ENCODE peak calls at places on chromosomes 2 and 18, in six cellular contexts. One of them, this sample, is unnamed.
A peak's percentile ranks its signal among the peaks of the same experiment; 100 is the strongest.

GRCh38 chr2:212145111-212145510 is 393.5 kb downstream of the ERBB4 start:
- DNase-seq in stimulated activated CD8-positive, alpha-beta memory T cell treated with anti-CD3 and anti-CD28 coated beads, Interleukin-15, amount 100 ng/mL, for 48 hours: no peak
- DNase-seq in pons: no peak
- DNase-seq in LoVo: no peak
- DNase-seq in smooth muscle cell of the brain vasculature: no peak
- DNase-seq in stimulated activated CD4-positive, alpha-beta T cell treated with anti-CD3 and anti-CD28 coated beads, Interleukin-15, amount 100 ng/mL, for 24 hours: no peak
- DNase-seq in this sample: no peak

GRCh38 chr2:117814417-117815264 is at the start of gene DDX18:
- DNase-seq in stimulated activated CD8-positive, alpha-beta memory T cell treated with anti-CD3 and anti-CD28 coated beads, Interleukin-15, amount 100 ng/mL, for 48 hours: peak; percentile 94
- DNase-seq in smooth muscle cell of the brain vasculature: peak; percentile 96
- DNase-seq in LoVo: peak; percentile 99
- DNase-seq in pons: peak; percentile 99
- DNase-seq in stimulated activated CD4-positive, alpha-beta T cell treated with anti-CD3 and anti-CD28 coated beads, Interleukin-15, amount 100 ng/mL, for 24 hours: peak; percentile 97
- DNase-seq in this sample: peak; percentile 93

GRCh38 chr18:75276813-75277628 is 66.4 kb downstream of the TSHZ1 start:
- DNase-seq in pons: no peak
- DNase-seq in stimulated activated CD8-positive, alpha-beta memory T cell treated with anti-CD3 and anti-CD28 coated beads, Interleukin-15, amount 100 ng/mL, for 48 hours: no peak
- DNase-seq in smooth muscle cell of the brain vasculature: no peak
- DNase-seq in stimulated activated CD4-positive, alpha-beta T cell treated with anti-CD3 and anti-CD28 coated beads, Interleukin-15, amount 100 ng/mL, for 24 hours: peak; percentile 20
- DNase-seq in LoVo: no peak
- DNase-seq in this sample: no peak

GRCh38 chr18:44715245-44715644 is 34.6 kb downstream of the SETBP1 start:
- DNase-seq in pons: no peak
- DNase-seq in smooth muscle cell of the brain vasculature: no peak
- DNase-seq in LoVo: no peak
- DNase-seq in stimulated activated CD8-positive, alpha-beta memory T cell treated with anti-CD3 and anti-CD28 coated beads, Interleukin-15, amount 100 ng/mL, for 48 hours: no peak
- DNase-seq in stimulated activated CD4-positive, alpha-beta T cell treated with anti-CD3 and anti-CD28 coated beads, Interleukin-15, amount 100 ng/mL, for 24 hours: no peak
- DNase-seq in this sample: no peak

GRCh38 chr2:230134496-230135073 is 65.9 kb upstream of the SLC16A14 start:
- DNase-seq in stimulated activated CD4-positive, alpha-beta T cell treated with anti-CD3 and anti-CD28 coated beads, Interleukin-15, amount 100 ng/mL, for 24 hours: no peak
- DNase-seq in pons: no peak
- DNase-seq in LoVo: no peak
- DNase-seq in smooth muscle cell of the brain vasculature: no peak
- DNase-seq in stimulated activated CD8-positive, alpha-beta memory T cell treated with anti-CD3 and anti-CD28 coated beads, Interleukin-15, amount 100 ng/mL, for 48 hours: no peak
- DNase-seq in this sample: no peak

GRCh38 chr2:227238242-227239237 is 74.1 kb downstream of the COL4A3 start:
- DNase-seq in smooth muscle cell of the brain vasculature: peak; percentile 39
- DNase-seq in stimulated activated CD4-positive, alpha-beta T cell treated with anti-CD3 and anti-CD28 coated beads, Interleukin-15, amount 100 ng/mL, for 24 hours: peak; percentile 77
- DNase-seq in stimulated activated CD8-positive, alpha-beta memory T cell treated with anti-CD3 and anti-CD28 coated beads, Interleukin-15, amount 100 ng/mL, for 48 hours: peak; percentile 24
- DNase-seq in pons: peak; percentile 72
- DNase-seq in LoVo: peak; percentile 63
- DNase-seq in this sample: peak; percentile 10

GRCh38 chr2:237085261-237086221 is at the start of gene COPS8:
- DNase-seq in LoVo: peak; percentile 93
- DNase-seq in stimulated activated CD8-positive, alpha-beta memory T cell treated with anti-CD3 and anti-CD28 coated beads, Interleukin-15, amount 100 ng/mL, for 48 hours: peak; percentile 87
- DNase-seq in stimulated activated CD4-positive, alpha-beta T cell treated with anti-CD3 and anti-CD28 coated beads, Interleukin-15, amount 100 ng/mL, for 24 hours: peak; percentile 94
- DNase-seq in smooth muscle cell of the brain vasculature: peak; percentile 82
- DNase-seq in pons: peak; percentile 82
- DNase-seq in this sample: peak; percentile 82

GRCh38 chr2:11343626-11344341 is 652 bp downstream of the ROCK2 start:
- DNase-seq in smooth muscle cell of the brain vasculature: no peak
- DNase-seq in stimulated activated CD4-positive, alpha-beta T cell treated with anti-CD3 and anti-CD28 coated beads, Interleukin-15, amount 100 ng/mL, for 24 hours: peak; percentile 56
- DNase-seq in stimulated activated CD8-positive, alpha-beta memory T cell treated with anti-CD3 and anti-CD28 coated beads, Interleukin-15, amount 100 ng/mL, for 48 hours: no peak
- DNase-seq in pons: no peak
- DNase-seq in LoVo: peak; percentile 43
- DNase-seq in this sample: no peak

GRCh38 chr2:67856866-67857265 is 205.9 kb downstream of the C1D start:
- DNase-seq in smooth muscle cell of the brain vasculature: no peak
- DNase-seq in pons: no peak
- DNase-seq in LoVo: no peak
- DNase-seq in stimulated activated CD8-positive, alpha-beta memory T cell treated with anti-CD3 and anti-CD28 coated beads, Interleukin-15, amount 100 ng/mL, for 48 hours: no peak
- DNase-seq in stimulated activated CD4-positive, alpha-beta T cell treated with anti-CD3 and anti-CD28 coated beads, Interleukin-15, amount 100 ng/mL, for 24 hours: no peak
- DNase-seq in this sample: no peak

GRCh38 chr2:180761224-180761623 is 219.2 kb upstream of the UBE2E3 start:
- DNase-seq in LoVo: no peak
- DNase-seq in stimulated activated CD4-positive, alpha-beta T cell treated with anti-CD3 and anti-CD28 coated beads, Interleukin-15, amount 100 ng/mL, for 24 hours: no peak
- DNase-seq in stimulated activated CD8-positive, alpha-beta memory T cell treated with anti-CD3 and anti-CD28 coated beads, Interleukin-15, amount 100 ng/mL, for 48 hours: no peak
- DNase-seq in smooth muscle cell of the brain vasculature: peak; percentile 46
- DNase-seq in pons: no peak
- DNase-seq in this sample: peak; percentile 18

GRCh38 chr2:204264068-204264693 is 281.1 kb upstream of the PARD3B start:
- DNase-seq in smooth muscle cell of the brain vasculature: no peak
- DNase-seq in stimulated activated CD4-positive, alpha-beta T cell treated with anti-CD3 and anti-CD28 coated beads, Interleukin-15, amount 100 ng/mL, for 24 hours: no peak
- DNase-seq in stimulated activated CD8-positive, alpha-beta memory T cell treated with anti-CD3 and anti-CD28 coated beads, Interleukin-15, amount 100 ng/mL, for 48 hours: no peak
- DNase-seq in LoVo: no peak
- DNase-seq in pons: no peak
- DNase-seq in this sample: no peak

GRCh38 chr2:159109552-159109951 is 141.1 kb downstream of the TANC1 start:
- DNase-seq in LoVo: no peak
- DNase-seq in stimulated activated CD8-positive, alpha-beta memory T cell treated with anti-CD3 and anti-CD28 coated beads, Interleukin-15, amount 100 ng/mL, for 48 hours: no peak
- DNase-seq in stimulated activated CD4-positive, alpha-beta T cell treated with anti-CD3 and anti-CD28 coated beads, Interleukin-15, amount 100 ng/mL, for 24 hours: no peak
- DNase-seq in smooth muscle cell of the brain vasculature: no peak
- DNase-seq in pons: no peak
- DNase-seq in this sample: no peak

GRCh38 chr2:133452561-133452960 is 115.7 kb downstream of the NCKAP5 start:
- DNase-seq in stimulated activated CD4-positive, alpha-beta T cell treated with anti-CD3 and anti-CD28 coated beads, Interleukin-15, amount 100 ng/mL, for 24 hours: no peak
- DNase-seq in stimulated activated CD8-positive, alpha-beta memory T cell treated with anti-CD3 and anti-CD28 coated beads, Interleukin-15, amount 100 ng/mL, for 48 hours: no peak
- DNase-seq in LoVo: no peak
- DNase-seq in smooth muscle cell of the brain vasculature: no peak
- DNase-seq in pons: no peak
- DNase-seq in this sample: no peak

GRCh38 chr18:42114310-42114943 is 159.4 kb downstream of the PIK3C3 start:
- DNase-seq in stimulated activated CD4-positive, alpha-beta T cell treated with anti-CD3 and anti-CD28 coated beads, Interleukin-15, amount 100 ng/mL, for 24 hours: peak; percentile 58
- DNase-seq in LoVo: peak; percentile 70
- DNase-seq in pons: peak; percentile 89
- DNase-seq in smooth muscle cell of the brain vasculature: peak; percentile 50
- DNase-seq in stimulated activated CD8-positive, alpha-beta memory T cell treated with anti-CD3 and anti-CD28 coated beads, Interleukin-15, amount 100 ng/mL, for 48 hours: peak; percentile 8
- DNase-seq in this sample: peak; percentile 17